ENCODE peak calls at places on chromosomes 11 and 22, in nine cellular contexts. K is endothelial cell, S is AG09319, D is hepatocyte, Y is activated B cell treated with CpG ODN at 0.5 μM for 24 hours, I is heart right ventricle, X is dorsolateral prefrontal cortex, M is endodermal cell, V is left ventricle myocardium inferior. Z is an unnamed sample.

GRCh38 chr11:35553831-35554230 is 28.4 kb upstream of the PAMR1 start:
- DNase-seq in K (no peak), S (peak), D (no peak), Y (no peak), I (peak), X (no peak), M (no peak), V (no peak), Z (peak)

GRCh38 chr22:22569218-22569617 is 10.2 kb upstream of the PRAME start:
- DNase-seq in K (no peak), S (no peak), D (no peak), Y (no peak), I (no peak), X (no peak), M (peak), V (no peak), Z (no peak)

GRCh38 chr11:113142508-113142907 is 171.9 kb upstream of the TTC12 start:
- DNase-seq in K (no peak), S (no peak), D (no peak), Y (no peak), I (no peak), X (no peak), M (no peak), V (no peak), Z (no peak)

GRCh38 chr11:64306876-64307622 is 1.7 kb downstream of the ESRRA start:
- DNase-seq in K (no peak), S (no peak), D (peak), Y (no peak), I (no peak), X (no peak), M (peak), V (no peak), Z (no peak)

GRCh38 chr11:64224891-64225607 is 937 bp downstream of the TRPT1 start:
- DNase-seq in K (no peak), S (no peak), D (no peak), Y (no peak), I (no peak), X (no peak), M (peak), V (no peak), Z (no peak)

GRCh38 chr11:46895821-46896220 is 22.5 kb downstream of the LRP4 start:
- DNase-seq in K (no peak), S (no peak), D (no peak), Y (no peak), I (peak), X (peak), M (peak), V (peak), Z (no peak)

GRCh38 chr11:114132427-114132826 is 72.9 kb downstream of the ZBTB16 start:
- DNase-seq in K (no peak), S (no peak), D (no peak), Y (no peak), I (no peak), X (no peak), M (peak), V (no peak), Z (no peak)

GRCh38 chr11:103978588-103979580 is 57.6 kb upstream of the DDI1 start:
- DNase-seq in K (no peak), S (no peak), D (no peak), Y (no peak), I (no peak), X (no peak), M (no peak), V (no peak), Z (no peak)

GRCh38 chr11:89437317-89437716 is 53.9 kb downstream of the NOX4 start:
- DNase-seq in K (no peak), S (no peak), D (no peak), Y (no peak), I (no peak), X (no peak), M (peak), V (no peak), Z (no peak)

GRCh38 chr11:72395993-72396392 is 38.3 kb downstream of the CLPB start:
- DNase-seq in K (no peak), S (no peak), D (no peak), Y (no peak), I (no peak), X (no peak), M (no peak), V (no peak), Z (no peak)

GRCh38 chr11:111585371-111585770 is 16.9 kb upstream of the SIK2 start:
- DNase-seq in K (no peak), S (no peak), D (no peak), Y (no peak), I (no peak), X (no peak), M (no peak), V (no peak), Z (peak)

GRCh38 chr11:44112083-44112865 is 16.8 kb downstream of the EXT2 start:
- DNase-seq in K (no peak), S (peak), D (peak), Y (no peak), I (peak), X (no peak), M (no peak), V (peak), Z (peak)

GRCh38 chr11:119975561-119976152 is 162.3 kb downstream of the TRIM29 start:
- DNase-seq in K (no peak), S (no peak), D (no peak), Y (no peak), I (peak), X (peak), M (peak), V (peak), Z (no peak)

GRCh38 chr11:119481667-119482400 is 58.9 kb upstream of the THY1 start:
- DNase-seq in K (no peak), S (no peak), D (no peak), Y (no peak), I (no peak), X (no peak), M (no peak), V (no peak), Z (no peak)

GRCh38 chr11:57567210-57567511 is 311 bp downstream of the UBE2L6 start:
- DNase-seq in K (no peak), S (no peak), D (no peak), Y (no peak), I (peak), X (no peak), M (no peak), V (no peak), Z (no peak)

GRCh38 chr11:57566035-57566504 is 1.4 kb downstream of the UBE2L6 start:
- DNase-seq in K (no peak), S (no peak), D (peak), Y (no peak), I (peak), X (no peak), M (no peak), V (no peak), Z (peak)

GRCh38 chr11:57566564-57567209 is 785 bp downstream of the UBE2L6 start:
- DNase-seq in K (no peak), S (no peak), D (no peak), Y (no peak), I (no peak), X (no peak), M (no peak), V (no peak), Z (no peak)

GRCh38 chr11:57568330-57568766 is 876 bp upstream of the UBE2L6 start:
- DNase-seq in K (no peak), S (peak), D (peak), Y (no peak), I (peak), X (no peak), M (peak), V (no peak), Z (peak)

DNA sequence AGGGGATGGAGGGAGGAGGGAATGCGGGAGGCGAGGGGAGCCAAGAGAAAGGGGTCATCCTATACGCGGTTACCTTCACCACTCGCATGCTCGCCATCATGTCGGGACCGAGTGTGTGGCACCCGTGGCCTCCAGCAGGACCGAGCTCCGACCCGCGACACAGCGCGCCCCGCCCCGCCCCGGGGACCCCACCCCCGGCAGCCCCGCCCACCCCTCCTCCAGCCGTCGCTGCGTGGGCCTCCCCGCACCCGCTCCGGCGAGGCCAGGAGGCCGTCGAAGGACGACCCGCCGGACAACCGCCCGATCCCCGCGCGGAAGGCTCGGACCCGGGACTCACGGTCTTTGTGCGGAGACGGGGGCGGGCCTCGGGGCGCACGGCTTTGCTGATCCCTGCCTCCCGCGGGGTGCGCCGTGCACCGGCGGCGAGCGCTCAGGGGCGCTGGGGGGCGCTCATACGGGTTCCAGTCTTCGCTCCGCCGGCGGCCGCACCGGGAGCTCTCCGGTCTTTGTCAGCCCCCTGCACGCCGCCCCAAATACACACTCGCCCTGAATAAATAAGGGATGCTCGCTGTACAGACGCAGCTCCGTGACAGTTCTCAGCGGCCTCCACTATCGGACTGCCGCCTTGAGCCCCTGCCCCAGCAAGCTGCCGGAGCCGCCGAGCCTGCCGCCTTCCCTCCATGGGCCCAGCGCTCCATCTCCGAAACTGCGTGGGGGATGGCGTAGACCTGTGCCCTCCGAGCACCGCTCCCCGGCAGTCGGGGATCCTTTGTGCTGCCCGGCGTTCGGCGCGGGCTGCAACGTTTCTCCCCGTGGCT is at the start of gene UBE2L6:
- DNase-seq in K (peak), S (no peak), D (peak), Y (peak), I (peak), X (peak), M (peak), V (peak), Z (peak)
- TF ChIP-seq CTCF in K (no peak), S (no peak), D (no peak), Y (peak), I (no peak), X (peak), M (no peak), V (no peak), Z (no peak)

GRCh38 chr11:2566223-2567025 is 121.6 kb downstream of the KCNQ1 start:
- DNase-seq in K (no peak), S (no peak), D (no peak), Y (no peak), I (no peak), X (peak), M (peak), V (peak), Z (no peak)
- TF ChIP-seq CTCF in K (no peak), S (no peak), D (peak), Y (no peak), I (no peak), X (peak), M (peak), V (peak), Z (no peak)

GRCh38 chr22:43090130-43090789 is 1.1 kb upstream of the TTLL1 start:
- DNase-seq in K (peak), S (peak), D (peak), Y (no peak), I (peak), X (no peak), M (no peak), V (peak), Z (peak)
- TF ChIP-seq CTCF in K (peak), S (peak), D (peak), Y (no peak), I (peak), X (peak), M (no peak), V (peak), Z (peak)

GRCh38 chr11:132943325-132943736 is 589.0 kb downstream of the OPCML start:
- DNase-seq in K (no peak), S (no peak), D (no peak), Y (no peak), I (no peak), X (no peak), M (no peak), V (no peak), Z (no peak)
- TF ChIP-seq CTCF in K (no peak), S (no peak), D (no peak), Y (no peak), I (no peak), X (no peak), M (no peak), V (no peak), Z (no peak)

GRCh38 chr22:34943830-34944229 is 122.1 kb upstream of the ISX start:
- DNase-seq in K (no peak), S (no peak), D (no peak), Y (no peak), I (no peak), X (no peak), M (no peak), V (no peak), Z (no peak)
- TF ChIP-seq CTCF in K (no peak), S (no peak), D (peak), Y (no peak), I (no peak), X (no peak), M (peak), V (no peak), Z (no peak)

GRCh38 chr22:26890870-26891269 is 233.5 kb downstream of the MIAT start:
- DNase-seq in K (no peak), S (no peak), D (peak), Y (no peak), I (no peak), X (no peak), M (peak), V (no peak), Z (no peak)
- TF ChIP-seq CTCF in K (no peak), S (no peak), D (peak), Y (no peak), I (no peak), X (no peak), M (peak), V (no peak), Z (no peak)

GRCh38 chr11:83285771-83286528 is at the start of gene CCDC90B:
- DNase-seq in K (peak), S (peak), D (peak), Y (peak), I (peak), X (peak), M (peak), V (peak), Z (peak)
- TF ChIP-seq CTCF in K (no peak), S (no peak), D (peak), Y (no peak), I (no peak), X (peak), M (no peak), V (no peak), Z (peak)

GRCh38 chr11:1041471-1041870 is 5.0 kb upstream of the MUC6 start:
- DNase-seq in K (no peak), S (no peak), D (no peak), Y (no peak), I (no peak), X (no peak), M (no peak), V (no peak), Z (no peak)

GRCh38 chr11:1042626-1043562 is 6.4 kb upstream of the MUC6 start:
- DNase-seq in K (no peak), S (no peak), D (no peak), Y (no peak), I (no peak), X (peak), M (no peak), V (peak), Z (no peak)

GRCh38 chr11:1041149-1041467 is 4.6 kb upstream of the MUC6 start:
- DNase-seq in K (no peak), S (no peak), D (no peak), Y (no peak), I (no peak), X (no peak), M (no peak), V (no peak), Z (no peak)

GRCh38 chr11:1040428-1041148 is 4.1 kb upstream of the MUC6 start:
- DNase-seq in K (no peak), S (no peak), D (no peak), Y (no peak), I (no peak), X (no peak), M (no peak), V (no peak), Z (no peak)

DNA sequence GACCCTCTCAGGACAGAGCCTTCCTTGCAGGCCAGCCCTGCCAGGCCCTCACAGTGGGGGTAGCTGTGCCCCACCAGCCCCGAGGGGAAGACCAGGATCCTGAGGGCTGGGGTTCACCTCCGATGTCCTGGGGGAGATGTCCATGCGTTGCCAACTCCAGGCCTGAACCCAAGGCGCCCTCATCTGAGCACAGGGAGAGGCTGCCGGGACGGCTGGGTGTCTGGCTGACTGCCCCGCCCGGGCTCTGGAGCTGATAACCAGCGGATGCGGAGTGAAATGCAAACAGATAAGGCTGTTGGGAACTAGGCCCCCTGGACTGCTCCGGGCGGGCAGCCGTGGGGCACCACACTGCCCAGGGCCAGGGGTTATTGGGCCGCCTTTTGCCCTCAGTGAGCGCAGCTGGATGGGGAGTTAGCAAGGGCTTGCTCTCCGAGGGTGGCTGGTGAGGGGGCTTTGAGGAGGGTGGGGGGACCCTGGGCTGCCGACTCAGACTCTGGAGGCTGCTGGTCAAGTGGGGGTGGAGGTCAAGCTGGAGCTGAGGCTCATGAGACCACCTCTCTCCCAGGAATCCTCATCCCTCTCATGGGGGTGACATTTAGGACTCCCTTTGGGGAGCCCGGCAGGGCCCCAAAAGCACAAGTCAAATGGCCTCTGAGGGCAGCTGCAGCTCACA is 5.6 kb upstream of the MUC6 start:
- DNase-seq in K (no peak), S (no peak), D (peak), Y (no peak), I (no peak), X (no peak), M (no peak), V (peak), Z (no peak)
- TF ChIP-seq CTCF in K (no peak), S (no peak), D (peak), Y (no peak), I (no peak), X (no peak), M (no peak), V (no peak), Z (no peak)

GRCh38 chr11:101792814-101793213 is 122.0 kb upstream of the CEP126 start:
- DNase-seq in K (no peak), S (no peak), D (no peak), Y (no peak), I (no peak), X (no peak), M (no peak), V (no peak), Z (no peak)

DNA sequence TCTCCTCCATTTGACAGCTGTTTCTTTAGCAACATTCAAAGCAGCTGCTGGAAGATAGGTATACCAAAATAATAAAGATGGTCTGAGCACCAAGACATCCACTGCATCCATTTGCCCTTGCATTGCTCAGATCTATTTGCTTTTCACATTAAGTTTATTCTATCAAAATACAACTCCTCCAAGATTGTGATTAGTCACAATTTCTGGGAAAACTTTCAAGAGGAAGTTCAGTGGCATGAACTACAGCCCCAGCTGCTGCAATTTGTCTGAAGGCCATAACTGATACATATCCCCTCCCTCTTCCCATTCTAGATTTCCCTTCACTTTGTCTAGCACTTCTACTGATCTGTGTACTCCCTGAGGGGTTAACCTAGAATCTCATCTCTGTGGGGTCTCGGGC is 117.5 kb upstream of the CEP126 start:
- DNase-seq in K (no peak), S (no peak), D (no peak), Y (no peak), I (no peak), X (no peak), M (no peak), V (no peak), Z (peak)
- TF ChIP-seq CTCF in K (no peak), S (no peak), D (no peak), Y (no peak), I (no peak), X (no peak), M (no peak), V (no peak), Z (no peak)

DNA sequence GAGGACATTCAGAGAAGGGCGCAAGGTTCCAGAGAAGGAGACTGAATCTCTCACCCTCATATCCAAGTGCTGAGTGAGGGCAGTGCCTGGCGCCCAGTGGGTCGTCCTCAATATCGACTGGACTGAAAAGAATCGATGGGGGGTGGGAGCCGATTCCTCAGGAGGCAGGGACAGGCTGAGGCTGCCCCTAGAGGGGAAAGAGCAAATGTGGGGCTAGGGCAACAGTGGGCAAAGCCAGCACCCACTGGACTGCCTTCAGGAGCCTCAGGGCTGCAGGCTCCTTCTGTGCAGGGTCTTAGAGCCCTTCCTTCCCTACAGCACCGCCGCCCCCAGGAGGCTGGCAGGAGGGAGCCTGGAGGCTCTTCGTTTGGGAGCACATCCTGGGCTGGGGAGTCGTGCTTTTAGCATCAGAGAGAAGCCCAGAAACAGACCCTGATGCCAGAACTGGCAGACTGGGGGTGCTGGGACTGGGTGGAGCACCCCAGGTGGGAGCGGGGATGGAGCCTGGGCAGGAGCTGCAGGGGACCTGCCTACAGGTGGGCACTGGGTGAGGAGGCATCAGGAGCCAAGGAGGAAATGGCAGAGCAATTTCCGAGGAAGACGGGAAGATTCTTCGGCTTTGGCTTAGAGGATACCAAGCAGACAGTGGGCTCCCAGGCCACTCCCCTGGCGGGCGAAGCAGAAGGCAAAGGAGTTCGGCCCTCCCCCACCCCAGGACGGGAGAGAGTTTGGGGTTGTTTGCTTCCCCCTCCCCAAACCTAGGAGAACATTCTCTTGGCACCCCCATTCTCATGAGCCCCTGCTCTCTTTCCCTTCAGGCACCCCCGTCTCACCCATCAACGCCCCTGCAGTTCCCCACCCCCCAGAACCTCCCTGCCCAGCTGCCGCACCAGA is 1.2 kb downstream of the SYT7 start:
- DNase-seq in K (no peak), S (no peak), D (no peak), Y (no peak), I (no peak), X (no peak), M (peak), V (no peak), Z (no peak)
- TF ChIP-seq CTCF in K (no peak), S (no peak), D (no peak), Y (no peak), I (no peak), X (no peak), M (peak), V (no peak), Z (no peak)